ENCODE peak calls at places on chromosomes 3 and 15, in six cellular contexts. One of them, this sample, is unnamed.

GRCh38 chr3:13480340-13481318 is 523 bp downstream of the HDAC11 start:
- DNase-seq in heart left ventricle: no peak
- DNase-seq in IMR-90: peak
- DNase-seq in stomach: no peak
- DNase-seq in breast epithelium: no peak
- DNase-seq in K562: no peak
- DNase-seq in this sample: peak

GRCh38 chr15:95880630-95881029 is 449.9 kb upstream of the NR2F2 start:
- DNase-seq in heart left ventricle: no peak
- DNase-seq in IMR-90: no peak
- DNase-seq in stomach: no peak
- DNase-seq in breast epithelium: no peak
- DNase-seq in K562: no peak
- DNase-seq in this sample: no peak

GRCh38 chr3:177089901-177090300 is 107.4 kb downstream of the TBL1XR1 start:
- DNase-seq in heart left ventricle: no peak
- DNase-seq in IMR-90: no peak
- DNase-seq in stomach: no peak
- DNase-seq in breast epithelium: no peak
- DNase-seq in K562: no peak
- DNase-seq in this sample: no peak

GRCh38 chr3:33167716-33168339 is 50.8 kb downstream of the SUSD5 start:
- DNase-seq in heart left ventricle: no peak
- DNase-seq in IMR-90: peak
- DNase-seq in stomach: no peak
- DNase-seq in breast epithelium: no peak
- DNase-seq in K562: peak
- DNase-seq in this sample: no peak

GRCh38 chr3:9352917-9353823 is 9.7 kb upstream of the THUMPD3 start:
- DNase-seq in heart left ventricle: peak
- DNase-seq in IMR-90: peak
- DNase-seq in stomach: peak
- DNase-seq in breast epithelium: peak
- DNase-seq in K562: peak
- DNase-seq in this sample: peak

GRCh38 chr3:191070201-191070600 is 128.8 kb upstream of the OSTN start:
- DNase-seq in heart left ventricle: no peak
- DNase-seq in IMR-90: peak
- DNase-seq in stomach: no peak
- DNase-seq in breast epithelium: no peak
- DNase-seq in K562: no peak
- DNase-seq in this sample: no peak

GRCh38 chr3:171404376-171404982 is 55.7 kb downstream of the TNIK start:
- DNase-seq in heart left ventricle: no peak
- DNase-seq in IMR-90: no peak
- DNase-seq in stomach: no peak
- DNase-seq in breast epithelium: no peak
- DNase-seq in K562: no peak
- DNase-seq in this sample: peak

GRCh38 chr15:38873151-38873550 is 308.5 kb upstream of the RASGRP1 start:
- DNase-seq in heart left ventricle: no peak
- DNase-seq in IMR-90: no peak
- DNase-seq in stomach: no peak
- DNase-seq in breast epithelium: no peak
- DNase-seq in K562: no peak
- DNase-seq in this sample: no peak

GRCh38 chr15:75195122-75195765 is 6.4 kb upstream of the C15orf39 start:
- DNase-seq in heart left ventricle: no peak
- DNase-seq in IMR-90: no peak
- DNase-seq in stomach: no peak
- DNase-seq in breast epithelium: no peak
- DNase-seq in K562: no peak
- DNase-seq in this sample: peak

GRCh38 chr3:134437211-134437752 is 48.5 kb downstream of the ANAPC13 start:
- DNase-seq in heart left ventricle: no peak
- DNase-seq in IMR-90: no peak
- DNase-seq in stomach: no peak
- DNase-seq in breast epithelium: no peak
- DNase-seq in K562: no peak
- DNase-seq in this sample: no peak

GRCh38 chr3:51681453-51681852 is 10.4 kb downstream of the TEX264 start:
- DNase-seq in heart left ventricle: no peak
- DNase-seq in IMR-90: peak
- DNase-seq in stomach: peak
- DNase-seq in breast epithelium: no peak
- DNase-seq in K562: no peak
- DNase-seq in this sample: no peak

GRCh38 chr3:168812234-168812633 is 716.5 kb upstream of the GOLIM4 start:
- DNase-seq in heart left ventricle: no peak
- DNase-seq in IMR-90: no peak
- DNase-seq in stomach: no peak
- DNase-seq in breast epithelium: no peak
- DNase-seq in K562: no peak
- DNase-seq in this sample: no peak

GRCh38 chr15:31336943-31337295 is 10.3 kb downstream of the KLF13 start:
- DNase-seq in heart left ventricle: no peak
- DNase-seq in IMR-90: no peak
- DNase-seq in stomach: no peak
- DNase-seq in breast epithelium: no peak
- DNase-seq in K562: no peak
- DNase-seq in this sample: no peak

GRCh38 chr3:185726254-185726967 is 98.4 kb downstream of the IGF2BP2 start:
- DNase-seq in heart left ventricle: no peak
- DNase-seq in IMR-90: no peak
- DNase-seq in stomach: no peak
- DNase-seq in breast epithelium: no peak
- DNase-seq in K562: no peak
- DNase-seq in this sample: no peak

GRCh38 chr3:132315851-132316250 is 1.4 kb upstream of the ACP3 start:
- DNase-seq in heart left ventricle: no peak
- DNase-seq in IMR-90: peak
- DNase-seq in stomach: no peak
- DNase-seq in breast epithelium: no peak
- DNase-seq in K562: no peak
- DNase-seq in this sample: no peak

GRCh38 chr3:185420762-185421161 is 57.8 kb downstream of the MAP3K13 start:
- DNase-seq in heart left ventricle: no peak
- DNase-seq in IMR-90: no peak
- DNase-seq in stomach: peak
- DNase-seq in breast epithelium: no peak
- DNase-seq in K562: no peak
- DNase-seq in this sample: peak

GRCh38 chr3:42730294-42730693 is 27.7 kb upstream of the HHATL start:
- DNase-seq in heart left ventricle: no peak
- DNase-seq in IMR-90: no peak
- DNase-seq in stomach: no peak
- DNase-seq in breast epithelium: no peak
- DNase-seq in K562: no peak
- DNase-seq in this sample: no peak

GRCh38 chr3:50738252-50738598 is 63.5 kb downstream of the DOCK3 start:
- DNase-seq in heart left ventricle: no peak
- DNase-seq in IMR-90: no peak
- DNase-seq in stomach: no peak
- DNase-seq in breast epithelium: no peak
- DNase-seq in K562: no peak
- DNase-seq in this sample: no peak

GRCh38 chr15:101201411-101202174 is 50.3 kb downstream of the CHSY1 start:
- DNase-seq in heart left ventricle: peak
- DNase-seq in IMR-90: peak
- DNase-seq in stomach: peak
- DNase-seq in breast epithelium: peak
- DNase-seq in K562: peak
- DNase-seq in this sample: peak

GRCh38 chr3:157531771-157532170 is 28.6 kb upstream of the VEPH1 start:
- DNase-seq in heart left ventricle: no peak
- DNase-seq in IMR-90: peak
- DNase-seq in stomach: no peak
- DNase-seq in breast epithelium: no peak
- DNase-seq in K562: no peak
- DNase-seq in this sample: no peak

GRCh38 chr3:121111914-121112612 is 204.1 kb downstream of the STXBP5L start:
- DNase-seq in heart left ventricle: no peak
- DNase-seq in IMR-90: no peak
- DNase-seq in stomach: no peak
- DNase-seq in breast epithelium: no peak
- DNase-seq in K562: no peak
- DNase-seq in this sample: no peak

GRCh38 chr3:181695661-181696491 is 15.8 kb upstream of the SOX2 start:
- DNase-seq in heart left ventricle: no peak
- DNase-seq in IMR-90: no peak
- DNase-seq in stomach: peak
- DNase-seq in breast epithelium: no peak
- DNase-seq in K562: no peak
- DNase-seq in this sample: peak

GRCh38 chr3:97687734-97688133 is 76.8 kb upstream of the ARL6 start:
- DNase-seq in heart left ventricle: no peak
- DNase-seq in IMR-90: no peak
- DNase-seq in stomach: no peak
- DNase-seq in breast epithelium: no peak
- DNase-seq in K562: no peak
- DNase-seq in this sample: no peak

GRCh38 chr3:39101022-39101689 is 6.3 kb downstream of the GORASP1 start:
- DNase-seq in heart left ventricle: no peak
- DNase-seq in IMR-90: peak
- DNase-seq in stomach: peak
- DNase-seq in breast epithelium: no peak
- DNase-seq in K562: peak
- DNase-seq in this sample: peak

GRCh38 chr3:195180490-195181106 is 90.4 kb downstream of the XXYLT1 start:
- DNase-seq in heart left ventricle: no peak
- DNase-seq in IMR-90: no peak
- DNase-seq in stomach: no peak
- DNase-seq in breast epithelium: no peak
- DNase-seq in K562: no peak
- DNase-seq in this sample: no peak

GRCh38 chr3:195181781-195182469 is 89.0 kb downstream of the XXYLT1 start:
- DNase-seq in heart left ventricle: no peak
- DNase-seq in IMR-90: no peak
- DNase-seq in stomach: no peak
- DNase-seq in breast epithelium: no peak
- DNase-seq in K562: no peak
- DNase-seq in this sample: no peak

GRCh38 chr3:195181107-195181498 is 89.9 kb downstream of the XXYLT1 start:
- DNase-seq in heart left ventricle: no peak
- DNase-seq in IMR-90: no peak
- DNase-seq in stomach: no peak
- DNase-seq in breast epithelium: no peak
- DNase-seq in K562: no peak
- DNase-seq in this sample: no peak

GRCh38 chr3:195183071-195183776 is 87.7 kb downstream of the XXYLT1 start:
- DNase-seq in heart left ventricle: no peak
- DNase-seq in IMR-90: no peak
- DNase-seq in stomach: no peak
- DNase-seq in breast epithelium: no peak
- DNase-seq in K562: no peak
- DNase-seq in this sample: no peak

DNA sequence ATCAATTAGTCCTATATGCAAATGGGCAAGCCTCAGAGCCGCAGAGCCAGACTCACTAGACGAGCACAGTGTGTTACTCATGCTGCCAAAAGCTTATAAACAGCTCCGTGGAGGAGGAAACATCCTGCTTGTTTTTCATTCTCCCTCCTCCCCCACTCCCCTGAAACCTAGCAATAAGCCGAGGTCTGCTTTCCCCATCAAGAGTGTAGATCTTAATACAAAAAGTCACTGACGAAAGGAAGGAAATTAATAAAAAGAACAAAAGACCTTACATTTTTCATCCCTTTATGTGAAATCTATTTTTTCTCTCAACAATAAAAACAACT is 88.5 kb downstream of the XXYLT1 start:
- DNase-seq in heart left ventricle: no peak
- DNase-seq in IMR-90: peak
- DNase-seq in stomach: no peak
- DNase-seq in breast epithelium: no peak
- DNase-seq in K562: peak
- DNase-seq in this sample: no peak
- TF ChIP-seq POLR2A in heart left ventricle: no peak
- TF ChIP-seq POLR2A in IMR-90: no peak
- TF ChIP-seq POLR2A in stomach: no peak
- TF ChIP-seq POLR2A in breast epithelium: no peak
- TF ChIP-seq POLR2A in K562: no peak
- TF ChIP-seq POLR2A in this sample: no peak

DNA sequence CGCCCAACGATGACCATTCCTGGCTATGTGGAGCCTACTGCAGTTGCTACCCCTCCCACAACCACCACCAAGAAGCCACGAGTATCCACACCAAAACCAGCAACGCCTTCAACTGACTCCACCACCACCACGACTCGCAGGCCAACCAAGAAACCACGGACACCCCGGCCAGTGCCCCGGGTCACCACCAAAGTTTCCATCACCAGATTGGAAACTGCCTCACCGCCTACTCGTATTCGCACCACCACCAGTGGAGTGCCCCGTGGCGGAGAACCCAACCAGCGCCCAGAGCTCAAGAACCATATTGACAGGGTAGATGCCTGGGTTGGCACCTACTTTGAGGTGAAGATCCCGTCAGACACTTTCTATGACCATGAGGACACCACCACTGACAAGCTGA is 22.6 kb upstream of the BSN start:
- DNase-seq in heart left ventricle: no peak
- DNase-seq in IMR-90: no peak
- DNase-seq in stomach: no peak
- DNase-seq in breast epithelium: no peak
- DNase-seq in K562: no peak
- DNase-seq in this sample: no peak
- TF ChIP-seq POLR2A in heart left ventricle: no peak
- TF ChIP-seq POLR2A in IMR-90: no peak
- TF ChIP-seq POLR2A in stomach: no peak
- TF ChIP-seq POLR2A in breast epithelium: no peak
- TF ChIP-seq POLR2A in K562: no peak
- TF ChIP-seq POLR2A in this sample: no peak

GRCh38 chr3:196629234-196629633 is 10.3 kb upstream of the NRROS start:
- DNase-seq in heart left ventricle: no peak
- DNase-seq in IMR-90: no peak
- DNase-seq in stomach: no peak
- DNase-seq in breast epithelium: no peak
- DNase-seq in K562: no peak
- DNase-seq in this sample: no peak
- TF ChIP-seq POLR2A in heart left ventricle: no peak
- TF ChIP-seq POLR2A in IMR-90: no peak
- TF ChIP-seq POLR2A in stomach: no peak
- TF ChIP-seq POLR2A in breast epithelium: no peak
- TF ChIP-seq POLR2A in K562: no peak
- TF ChIP-seq POLR2A in this sample: no peak

GRCh38 chr3:45997942-45998341 is 2.3 kb upstream of the FYCO1 start:
- DNase-seq in heart left ventricle: no peak
- DNase-seq in IMR-90: no peak
- DNase-seq in stomach: no peak
- DNase-seq in breast epithelium: no peak
- DNase-seq in K562: no peak
- DNase-seq in this sample: no peak

GRCh38 chr3:45993421-45994027 is 2.1 kb downstream of the FYCO1 start:
- DNase-seq in heart left ventricle: no peak
- DNase-seq in IMR-90: no peak
- DNase-seq in stomach: no peak
- DNase-seq in breast epithelium: no peak
- DNase-seq in K562: no peak
- DNase-seq in this sample: no peak

GRCh38 chr3:45992820-45993219 is 2.8 kb downstream of the FYCO1 start:
- DNase-seq in heart left ventricle: no peak
- DNase-seq in IMR-90: peak
- DNase-seq in stomach: no peak
- DNase-seq in breast epithelium: no peak
- DNase-seq in K562: no peak
- DNase-seq in this sample: no peak

GRCh38 chr3:45994661-45995369 is 809 bp downstream of the FYCO1 start:
- DNase-seq in heart left ventricle: peak
- DNase-seq in IMR-90: no peak
- DNase-seq in stomach: no peak
- DNase-seq in breast epithelium: no peak
- DNase-seq in K562: peak
- DNase-seq in this sample: peak

GRCh38 chr3:45995370-45996192 is at the start of gene FYCO1:
- DNase-seq in heart left ventricle: peak
- DNase-seq in IMR-90: peak
- DNase-seq in stomach: peak
- DNase-seq in breast epithelium: peak
- DNase-seq in K562: peak
- DNase-seq in this sample: peak
- TF ChIP-seq POLR2A in heart left ventricle: peak
- TF ChIP-seq POLR2A in IMR-90: peak
- TF ChIP-seq POLR2A in stomach: peak
- TF ChIP-seq POLR2A in breast epithelium: peak
- TF ChIP-seq POLR2A in K562: peak
- TF ChIP-seq POLR2A in this sample: peak